ENCODE peak calls at places on chromosome 10, in six cellular contexts. One of them, this sample, is unnamed.

GRCh38 chr10:36538945-36539586 is 586.3 kb upstream of the ANKRD30A start:
- DNase-seq in fibroblast of the aortic adventitia: peak; percentile 72
- DNase-seq in cardiac fibroblast: peak; percentile 83
- DNase-seq in nephron progenitor cell: no peak
- DNase-seq in pancreas: no peak
- DNase-seq in lower lobe of right lung: no peak
- DNase-seq in this sample: no peak

GRCh38 chr10:513393-513792 is 176.1 kb downstream of the DIP2C start:
- DNase-seq in pancreas: peak; percentile 68
- DNase-seq in fibroblast of the aortic adventitia: no peak
- DNase-seq in cardiac fibroblast: no peak
- DNase-seq in nephron progenitor cell: no peak
- DNase-seq in lower lobe of right lung: no peak
- DNase-seq in this sample: no peak

GRCh38 chr10:100109670-100110069 is 28.0 kb upstream of the CPN1 start:
- DNase-seq in lower lobe of right lung: no peak
- DNase-seq in fibroblast of the aortic adventitia: no peak
- DNase-seq in pancreas: no peak
- DNase-seq in nephron progenitor cell: no peak
- DNase-seq in cardiac fibroblast: no peak
- DNase-seq in this sample: no peak

GRCh38 chr10:101032637-101033201 is 1.7 kb downstream of the SFXN3 start:
- DNase-seq in pancreas: no peak
- DNase-seq in lower lobe of right lung: no peak
- DNase-seq in cardiac fibroblast: peak; percentile 87
- DNase-seq in nephron progenitor cell: no peak
- DNase-seq in fibroblast of the aortic adventitia: peak; percentile 90
- DNase-seq in this sample: peak; percentile 86

GRCh38 chr10:119270893-119271361 is 63.6 kb downstream of the GRK5 start:
- DNase-seq in pancreas: peak; percentile 80
- DNase-seq in cardiac fibroblast: peak; percentile 73
- DNase-seq in nephron progenitor cell: no peak
- DNase-seq in lower lobe of right lung: peak; percentile 92
- DNase-seq in fibroblast of the aortic adventitia: peak; percentile 97
- DNase-seq in this sample: no peak

GRCh38 chr10:133158756-133159610 is 1.0 kb upstream of the KNDC1 start:
- DNase-seq in pancreas: peak; percentile 64
- DNase-seq in cardiac fibroblast: no peak
- DNase-seq in lower lobe of right lung: peak; percentile 61
- DNase-seq in nephron progenitor cell: peak; percentile 35
- DNase-seq in fibroblast of the aortic adventitia: no peak
- DNase-seq in this sample: no peak

GRCh38 chr10:16943301-16944080 is 126.3 kb upstream of the RSU1 start:
- DNase-seq in pancreas: no peak
- DNase-seq in nephron progenitor cell: no peak
- DNase-seq in lower lobe of right lung: no peak
- DNase-seq in fibroblast of the aortic adventitia: peak; percentile 66
- DNase-seq in cardiac fibroblast: peak; percentile 53
- DNase-seq in this sample: peak; percentile 23

GRCh38 chr10:22229756-22230330 is 12.0 kb upstream of the EBLN1 start:
- DNase-seq in pancreas: no peak
- DNase-seq in fibroblast of the aortic adventitia: peak; percentile 44
- DNase-seq in lower lobe of right lung: no peak
- DNase-seq in nephron progenitor cell: no peak
- DNase-seq in cardiac fibroblast: peak; percentile 28
- DNase-seq in this sample: no peak

GRCh38 chr10:6204063-6204340 is 1.3 kb downstream of the PFKFB3 start:
- DNase-seq in cardiac fibroblast: no peak
- DNase-seq in nephron progenitor cell: peak; percentile 65
- DNase-seq in lower lobe of right lung: peak; percentile 80
- DNase-seq in pancreas: peak; percentile 81
- DNase-seq in fibroblast of the aortic adventitia: no peak
- DNase-seq in this sample: no peak

GRCh38 chr10:111319866-111320265 is 243.0 kb downstream of the ADRA2A start:
- DNase-seq in lower lobe of right lung: no peak
- DNase-seq in pancreas: no peak
- DNase-seq in cardiac fibroblast: no peak
- DNase-seq in nephron progenitor cell: no peak
- DNase-seq in fibroblast of the aortic adventitia: no peak
- DNase-seq in this sample: no peak

GRCh38 chr10:111323567-111323966 is 246.7 kb downstream of the ADRA2A start:
- DNase-seq in pancreas: no peak
- DNase-seq in fibroblast of the aortic adventitia: no peak
- DNase-seq in nephron progenitor cell: no peak
- DNase-seq in cardiac fibroblast: peak; percentile 9
- DNase-seq in lower lobe of right lung: no peak
- DNase-seq in this sample: no peak
- TF ChIP-seq CTCF in pancreas: no peak
- TF ChIP-seq CTCF in fibroblast of the aortic adventitia: no peak
- TF ChIP-seq CTCF in nephron progenitor cell: no peak
- TF ChIP-seq CTCF in cardiac fibroblast: no peak
- TF ChIP-seq CTCF in lower lobe of right lung: peak; percentile 8
- TF ChIP-seq CTCF in this sample: peak; percentile 11

GRCh38 chr10:95208702-95209391 is 14.8 kb downstream of the ACSM6 start:
- DNase-seq in cardiac fibroblast: peak; percentile 37
- DNase-seq in pancreas: no peak
- DNase-seq in nephron progenitor cell: no peak
- DNase-seq in fibroblast of the aortic adventitia: peak; percentile 35
- DNase-seq in lower lobe of right lung: no peak
- DNase-seq in this sample: no peak
- TF ChIP-seq CTCF in cardiac fibroblast: no peak
- TF ChIP-seq CTCF in pancreas: peak; percentile 13
- TF ChIP-seq CTCF in nephron progenitor cell: peak; percentile 21
- TF ChIP-seq CTCF in fibroblast of the aortic adventitia: peak; percentile 38
- TF ChIP-seq CTCF in lower lobe of right lung: peak; percentile 31
- TF ChIP-seq CTCF in this sample: peak; percentile 64

GRCh38 chr10:50508315-50509051 is 115.3 kb downstream of the SGMS1 start:
- DNase-seq in cardiac fibroblast: no peak
- DNase-seq in nephron progenitor cell: no peak
- DNase-seq in pancreas: no peak
- DNase-seq in fibroblast of the aortic adventitia: no peak
- DNase-seq in lower lobe of right lung: no peak
- DNase-seq in this sample: no peak
- TF ChIP-seq CTCF in cardiac fibroblast: no peak
- TF ChIP-seq CTCF in nephron progenitor cell: no peak
- TF ChIP-seq CTCF in pancreas: no peak
- TF ChIP-seq CTCF in fibroblast of the aortic adventitia: no peak
- TF ChIP-seq CTCF in lower lobe of right lung: no peak
- TF ChIP-seq CTCF in this sample: no peak

GRCh38 chr10:69662901-69663300 is 32.9 kb downstream of the FAM241B start:
- DNase-seq in nephron progenitor cell: no peak
- DNase-seq in cardiac fibroblast: no peak
- DNase-seq in pancreas: no peak
- DNase-seq in lower lobe of right lung: peak; percentile 28
- DNase-seq in fibroblast of the aortic adventitia: no peak
- DNase-seq in this sample: no peak

GRCh38 chr10:69661414-69662172 is 31.5 kb downstream of the FAM241B start:
- DNase-seq in fibroblast of the aortic adventitia: no peak
- DNase-seq in lower lobe of right lung: no peak
- DNase-seq in cardiac fibroblast: no peak
- DNase-seq in nephron progenitor cell: no peak
- DNase-seq in pancreas: no peak
- DNase-seq in this sample: no peak

GRCh38 chr10:69665457-69666320 is 35.6 kb downstream of the FAM241B start:
- DNase-seq in nephron progenitor cell: no peak
- DNase-seq in lower lobe of right lung: no peak
- DNase-seq in cardiac fibroblast: no peak
- DNase-seq in fibroblast of the aortic adventitia: no peak
- DNase-seq in pancreas: no peak
- DNase-seq in this sample: no peak

GRCh38 chr10:69662173-69662685 is 32.2 kb downstream of the FAM241B start:
- DNase-seq in cardiac fibroblast: no peak
- DNase-seq in lower lobe of right lung: no peak
- DNase-seq in nephron progenitor cell: no peak
- DNase-seq in pancreas: no peak
- DNase-seq in fibroblast of the aortic adventitia: no peak
- DNase-seq in this sample: no peak

DNA sequence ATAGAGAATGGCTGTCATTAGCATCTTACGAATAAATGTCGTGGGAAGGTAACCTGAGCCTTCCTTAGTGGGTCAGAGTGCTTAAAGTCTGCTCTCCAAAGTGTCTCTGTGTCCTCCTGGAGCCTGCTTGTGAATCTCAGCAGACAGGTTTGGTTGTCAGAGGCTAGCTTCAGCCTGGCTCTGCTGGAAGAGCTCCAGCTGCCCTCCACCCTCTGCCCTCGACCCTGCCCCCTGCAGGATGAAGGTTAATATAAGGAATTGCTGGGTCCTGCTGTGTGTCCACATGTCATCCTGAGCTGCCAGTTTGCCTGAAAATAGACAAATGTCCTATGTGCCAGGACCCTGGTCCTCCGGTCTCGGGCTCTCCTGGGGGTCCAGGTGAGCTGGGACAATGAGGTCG is 33.5 kb downstream of the FAM241B start:
- DNase-seq in pancreas: no peak
- DNase-seq in lower lobe of right lung: peak; percentile 18
- DNase-seq in fibroblast of the aortic adventitia: no peak
- DNase-seq in cardiac fibroblast: no peak
- DNase-seq in nephron progenitor cell: no peak
- DNase-seq in this sample: no peak
- TF ChIP-seq CTCF in pancreas: no peak
- TF ChIP-seq CTCF in lower lobe of right lung: no peak
- TF ChIP-seq CTCF in fibroblast of the aortic adventitia: no peak
- TF ChIP-seq CTCF in cardiac fibroblast: no peak
- TF ChIP-seq CTCF in nephron progenitor cell: peak; percentile 15
- TF ChIP-seq CTCF in this sample: peak; percentile 10

GRCh38 chr10:5095687-5096086 is 1.5 kb downstream of the AKR1C3 start:
- DNase-seq in nephron progenitor cell: no peak
- DNase-seq in fibroblast of the aortic adventitia: peak; percentile 52
- DNase-seq in cardiac fibroblast: peak; percentile 31
- DNase-seq in lower lobe of right lung: no peak
- DNase-seq in pancreas: no peak
- DNase-seq in this sample: no peak

GRCh38 chr10:5096108-5096507 is 1.9 kb downstream of the AKR1C3 start:
- DNase-seq in cardiac fibroblast: no peak
- DNase-seq in fibroblast of the aortic adventitia: no peak
- DNase-seq in lower lobe of right lung: no peak
- DNase-seq in pancreas: no peak
- DNase-seq in nephron progenitor cell: no peak
- DNase-seq in this sample: no peak

GRCh38 chr10:5092375-5092774 is 1.8 kb upstream of the AKR1C3 start:
- DNase-seq in lower lobe of right lung: no peak
- DNase-seq in fibroblast of the aortic adventitia: no peak
- DNase-seq in nephron progenitor cell: no peak
- DNase-seq in cardiac fibroblast: no peak
- DNase-seq in pancreas: no peak
- DNase-seq in this sample: no peak

GRCh38 chr10:5092848-5093790 is 1.1 kb upstream of the AKR1C3 start:
- DNase-seq in nephron progenitor cell: no peak
- DNase-seq in lower lobe of right lung: no peak
- DNase-seq in fibroblast of the aortic adventitia: no peak
- DNase-seq in pancreas: no peak
- DNase-seq in cardiac fibroblast: no peak
- DNase-seq in this sample: no peak

GRCh38 chr10:5094265-5095205 is at the start of gene AKR1C3:
- DNase-seq in pancreas: no peak
- DNase-seq in nephron progenitor cell: no peak
- DNase-seq in lower lobe of right lung: no peak
- DNase-seq in cardiac fibroblast: peak; percentile 88
- DNase-seq in fibroblast of the aortic adventitia: peak; percentile 91
- DNase-seq in this sample: peak; percentile 59
- TF ChIP-seq CTCF in pancreas: peak; percentile 49
- TF ChIP-seq CTCF in nephron progenitor cell: peak; percentile 14
- TF ChIP-seq CTCF in lower lobe of right lung: peak; percentile 68
- TF ChIP-seq CTCF in cardiac fibroblast: peak; percentile 65
- TF ChIP-seq CTCF in fibroblast of the aortic adventitia: peak; percentile 73
- TF ChIP-seq CTCF in this sample: peak; percentile 83

GRCh38 chr10:125231116-125231812 is 70.9 kb upstream of the CTBP2 start:
- DNase-seq in pancreas: no peak
- DNase-seq in fibroblast of the aortic adventitia: peak; percentile 94
- DNase-seq in cardiac fibroblast: peak; percentile 92
- DNase-seq in nephron progenitor cell: peak; percentile 39
- DNase-seq in lower lobe of right lung: no peak
- DNase-seq in this sample: peak; percentile 96
- TF ChIP-seq CTCF in pancreas: no peak
- TF ChIP-seq CTCF in fibroblast of the aortic adventitia: peak; percentile 26
- TF ChIP-seq CTCF in cardiac fibroblast: no peak
- TF ChIP-seq CTCF in nephron progenitor cell: no peak
- TF ChIP-seq CTCF in lower lobe of right lung: no peak
- TF ChIP-seq CTCF in this sample: no peak

DNA sequence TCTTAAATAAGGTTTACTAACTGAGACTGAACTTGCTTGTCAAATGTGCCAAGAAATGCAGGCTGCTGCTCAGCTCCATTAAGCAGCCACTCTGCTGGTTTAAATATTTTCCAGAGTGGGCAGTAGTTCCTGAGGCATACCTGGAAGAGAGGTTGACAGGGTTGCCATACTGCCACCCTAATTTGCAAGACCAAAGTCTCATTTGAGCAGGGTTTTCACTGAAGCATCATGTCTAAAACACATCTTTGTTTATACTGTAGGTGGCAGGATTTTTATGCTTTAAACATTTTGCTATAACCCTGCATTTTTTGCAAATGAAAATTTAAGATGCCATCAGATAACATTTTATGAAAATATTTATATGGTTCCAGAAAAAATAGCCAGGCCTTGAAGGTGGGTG is 618.0 kb upstream of the LRRTM3 start:
- DNase-seq in pancreas: no peak
- DNase-seq in cardiac fibroblast: peak; percentile 14
- DNase-seq in fibroblast of the aortic adventitia: no peak
- DNase-seq in nephron progenitor cell: no peak
- DNase-seq in lower lobe of right lung: no peak
- DNase-seq in this sample: no peak
- TF ChIP-seq CTCF in pancreas: no peak
- TF ChIP-seq CTCF in cardiac fibroblast: peak; percentile 17
- TF ChIP-seq CTCF in fibroblast of the aortic adventitia: no peak
- TF ChIP-seq CTCF in nephron progenitor cell: no peak
- TF ChIP-seq CTCF in lower lobe of right lung: no peak
- TF ChIP-seq CTCF in this sample: peak; percentile 16

GRCh38 chr10:122084286-122085041 is 95.5 kb downstream of the TACC2 start:
- DNase-seq in lower lobe of right lung: no peak
- DNase-seq in pancreas: no peak
- DNase-seq in fibroblast of the aortic adventitia: no peak
- DNase-seq in nephron progenitor cell: no peak
- DNase-seq in cardiac fibroblast: no peak
- DNase-seq in this sample: no peak

GRCh38 chr10:122085423-122085911 is 96.5 kb downstream of the TACC2 start:
- DNase-seq in cardiac fibroblast: no peak
- DNase-seq in fibroblast of the aortic adventitia: no peak
- DNase-seq in nephron progenitor cell: no peak
- DNase-seq in lower lobe of right lung: no peak
- DNase-seq in pancreas: no peak
- DNase-seq in this sample: no peak

GRCh38 chr10:122089343-122090015 is 100.5 kb downstream of the TACC2 start:
- DNase-seq in nephron progenitor cell: no peak
- DNase-seq in lower lobe of right lung: no peak
- DNase-seq in cardiac fibroblast: no peak
- DNase-seq in fibroblast of the aortic adventitia: no peak
- DNase-seq in pancreas: no peak
- DNase-seq in this sample: no peak

GRCh38 chr10:122087436-122087835 is 98.5 kb downstream of the TACC2 start:
- DNase-seq in pancreas: no peak
- DNase-seq in nephron progenitor cell: no peak
- DNase-seq in cardiac fibroblast: no peak
- DNase-seq in lower lobe of right lung: no peak
- DNase-seq in fibroblast of the aortic adventitia: no peak
- DNase-seq in this sample: no peak

GRCh38 chr10:122086416-122087240 is 97.7 kb downstream of the TACC2 start:
- DNase-seq in pancreas: no peak
- DNase-seq in fibroblast of the aortic adventitia: no peak
- DNase-seq in cardiac fibroblast: no peak
- DNase-seq in lower lobe of right lung: no peak
- DNase-seq in nephron progenitor cell: no peak
- DNase-seq in this sample: no peak
- TF ChIP-seq CTCF in pancreas: no peak
- TF ChIP-seq CTCF in fibroblast of the aortic adventitia: no peak
- TF ChIP-seq CTCF in cardiac fibroblast: no peak
- TF ChIP-seq CTCF in lower lobe of right lung: no peak
- TF ChIP-seq CTCF in nephron progenitor cell: no peak
- TF ChIP-seq CTCF in this sample: no peak